ENCODE peak calls at places on chromosomes 3 and 15, in five cellular contexts. O is A549, G is psoas muscle, W is IMR-90, L is fibroblast of mammary gland. R is an unnamed sample.

GRCh38 chr15:33852570-33852969 is 115.7 kb upstream of the CHRM5 start:
- DNase-seq in L (peak), O (peak), W (peak), G (no peak), R (no peak)

GRCh38 chr3:70277304-70277703 is 35.1 kb downstream of the MDFIC2 start:
- DNase-seq in W (no peak), G (no peak), L (no peak), O (peak), R (no peak)

GRCh38 chr15:31469801-31470545 is 143.3 kb downstream of the KLF13 start:
- DNase-seq in W (no peak), L (no peak), G (no peak), O (no peak), R (no peak)

GRCh38 chr3:45775571-45776290 is 20.6 kb downstream of the SLC6A20 start:
- DNase-seq in O (no peak), W (no peak), G (no peak), L (no peak), R (no peak)

GRCh38 chr15:89472785-89473256 is 23.6 kb downstream of the RHCG start:
- DNase-seq in W (peak), G (no peak), O (peak), L (peak), R (no peak)

GRCh38 chr15:50549326-50549725 is 2.9 kb upstream of the USP50 start:
- DNase-seq in O (no peak), W (no peak), L (no peak), G (no peak), R (no peak)

GRCh38 chr3:43773273-43774104 is 82.8 kb downstream of the ABHD5 start:
- DNase-seq in W (peak), G (peak), L (no peak), O (peak), R (no peak)

GRCh38 chr3:1942751-1943150 is 155.9 kb upstream of the CNTN4 start:
- DNase-seq in L (no peak), G (no peak), W (no peak), O (no peak), R (no peak)

GRCh38 chr3:129025691-129026435 is 24.8 kb downstream of the EFCC1 start:
- DNase-seq in O (no peak), G (peak), W (no peak), L (no peak), R (peak)

GRCh38 chr3:67076607-67077006 is 78.5 kb downstream of the KBTBD8 start:
- DNase-seq in W (no peak), O (no peak), L (no peak), G (no peak), R (no peak)

GRCh38 chr3:170321326-170322034 is 36.0 kb upstream of the SKIL start:
- DNase-seq in G (no peak), L (no peak), W (no peak), O (no peak), R (no peak)

GRCh38 chr15:42880121-42880520 is 40.5 kb downstream of the TTBK2 start:
- DNase-seq in O (no peak), W (no peak), L (no peak), G (no peak), R (no peak)

GRCh38 chr3:144097144-144097543 is 125.5 kb downstream of the DIPK2A start:
- DNase-seq in W (no peak), G (no peak), L (no peak), O (no peak), R (no peak)

GRCh38 chr15:78552597-78552996 is 12.4 kb downstream of the PSMA4 start:
- DNase-seq in O (no peak), G (no peak), W (no peak), L (no peak), R (no peak)

GRCh38 chr3:17195856-17196604 is 311.3 kb downstream of the PLCL2 start:
- DNase-seq in G (no peak), L (peak), O (no peak), W (peak), R (no peak)

GRCh38 chr3:100402150-100402706 is 889 bp downstream of the LNP1 start:
- DNase-seq in L (peak), G (no peak), O (peak), W (peak), R (no peak)

GRCh38 chr3:1446531-1446930 is 353.7 kb downstream of the CNTN6 start:
- DNase-seq in G (no peak), W (no peak), O (no peak), L (no peak), R (no peak)

GRCh38 chr15:28935316-28935715 is 49.5 kb downstream of the APBA2 start:
- DNase-seq in G (no peak), L (no peak), W (no peak), O (no peak), R (peak)

GRCh38 chr3:182393830-182394367 is 399.4 kb upstream of the ATP11B start:
- DNase-seq in W (no peak), G (no peak), L (no peak), O (no peak), R (no peak)

GRCh38 chr3:50436063-50436674 is 67.3 kb downstream of the CACNA2D2 start:
- DNase-seq in G (peak), L (peak), O (peak), W (peak), R (no peak)

GRCh38 chr3:52890735-52891134 is 6.6 kb downstream of the STIMATE start:
- DNase-seq in L (peak), G (no peak), W (no peak), O (no peak), R (no peak)

GRCh38 chr3:184234224-184234623 is 4.8 kb downstream of the VWA5B2 start:
- DNase-seq in G (peak), O (peak), L (peak), W (peak), R (no peak)

GRCh38 chr3:139916271-139916670 is 18.7 kb upstream of the CLSTN2 start:
- DNase-seq in O (no peak), G (no peak), L (no peak), W (no peak), R (no peak)

GRCh38 chr3:165855581-165855980 is 18.4 kb upstream of the BCHE start:
- DNase-seq in O (no peak), G (no peak), W (no peak), L (peak), R (no peak)

GRCh38 chr3:20574746-20575145 is 388.7 kb upstream of the SGO1 start:
- DNase-seq in G (no peak), L (peak), O (no peak), W (peak), R (no peak)

GRCh38 chr3:55485208-55485791 is 1.8 kb downstream of the WNT5A start:
- DNase-seq in L (peak), G (peak), O (peak), W (peak), R (no peak)

GRCh38 chr15:43210172-43210745 is 10.6 kb downstream of the EPB42 start:
- DNase-seq in L (no peak), W (no peak), O (no peak), G (no peak), R (no peak)

GRCh38 chr3:49535971-49536874 is 18.1 kb upstream of the BSN start:
- DNase-seq in L (peak), W (peak), O (no peak), G (peak), R (no peak)

GRCh38 chr15:70435872-70436271 is 327.5 kb downstream of the UACA start:
- DNase-seq in G (no peak), L (no peak), O (no peak), W (no peak), R (no peak)

GRCh38 chr3:186930143-186930638 is at the start of gene ST6GAL1:
- DNase-seq in G (peak), O (peak), L (peak), W (peak), R (no peak)

GRCh38 chr15:45549831-45550230 is 27.3 kb upstream of the SLC30A4 start:
- DNase-seq in O (no peak), G (no peak), L (peak), W (peak), R (no peak)

GRCh38 chr15:75758071-75758872 is 45.6 kb upstream of the CSPG4 start:
- DNase-seq in G (peak), L (peak), O (peak), W (peak), R (no peak)

GRCh38 chr3:71247948-71248315 is 335.6 kb downstream of the FOXP1 start:
- DNase-seq in O (no peak), W (no peak), G (no peak), L (no peak), R (no peak)

GRCh38 chr3:152281032-152281713 is 12.4 kb downstream of the MBNL1 start:
- DNase-seq in W (no peak), L (no peak), O (no peak), G (no peak), R (no peak)

GRCh38 chr3:46222435-46223161 is 14.5 kb upstream of the CCR1 start:
- DNase-seq in W (no peak), G (no peak), O (no peak), L (no peak), R (peak)

GRCh38 chr3:129311054-129311902 is 32.6 kb downstream of the HMCES start:
- DNase-seq in L (no peak), G (no peak), O (no peak), W (no peak), R (no peak)

GRCh38 chr15:90419202-90419601 is 31.2 kb downstream of the IQGAP1 start:
- DNase-seq in O (no peak), L (no peak), W (no peak), G (no peak), R (no peak)

DNA sequence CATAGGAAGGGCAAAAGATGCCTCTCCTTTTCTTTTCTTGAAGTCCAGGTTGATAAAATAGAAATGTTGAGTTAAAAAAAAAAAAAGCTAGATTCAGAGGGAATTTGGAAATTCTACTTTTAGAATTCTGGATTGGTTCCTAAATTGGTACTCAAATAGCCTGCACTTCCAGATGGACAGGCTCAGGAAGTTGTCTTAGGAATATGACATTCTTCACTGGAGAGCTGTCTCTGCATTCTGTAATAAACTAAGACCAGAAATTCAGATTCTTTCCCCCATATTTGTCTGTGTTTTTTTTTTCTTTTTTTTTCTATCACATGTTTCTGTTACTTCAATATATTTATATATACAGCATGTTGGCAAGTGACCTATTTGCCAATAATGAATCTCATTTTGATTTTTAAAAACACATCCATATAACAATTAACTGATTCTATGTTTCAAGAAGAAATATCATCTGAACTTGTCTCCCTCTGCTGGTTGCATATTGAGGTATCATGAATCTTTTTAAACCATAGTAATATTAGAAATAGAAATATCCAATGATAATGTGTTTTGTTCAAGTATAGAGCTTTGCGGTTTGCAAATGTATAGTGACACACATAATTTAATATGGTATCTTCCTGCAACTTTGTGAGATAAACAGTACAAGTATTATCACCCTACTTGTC is 8.5 kb upstream of the LSAMP start:
- DNase-seq in G (no peak), W (peak), L (peak), O (no peak), R (no peak)
- TF ChIP-seq CTCF in G (peak), W (peak), L (peak), O (no peak), R (peak)

GRCh38 chr3:22922317-22922716 is 280.8 kb upstream of the UBE2E2 start:
- DNase-seq in O (peak), W (peak), L (peak), G (no peak), R (no peak)
- TF ChIP-seq CTCF in O (peak), W (peak), L (peak), G (peak), R (peak)

GRCh38 chr3:173584093-173584833 is 186.7 kb downstream of the NLGN1 start:
- DNase-seq in L (peak), G (no peak), O (peak), W (peak), R (no peak)
- TF ChIP-seq CTCF in L (peak), G (peak), O (peak), W (peak), R (peak)

DNA sequence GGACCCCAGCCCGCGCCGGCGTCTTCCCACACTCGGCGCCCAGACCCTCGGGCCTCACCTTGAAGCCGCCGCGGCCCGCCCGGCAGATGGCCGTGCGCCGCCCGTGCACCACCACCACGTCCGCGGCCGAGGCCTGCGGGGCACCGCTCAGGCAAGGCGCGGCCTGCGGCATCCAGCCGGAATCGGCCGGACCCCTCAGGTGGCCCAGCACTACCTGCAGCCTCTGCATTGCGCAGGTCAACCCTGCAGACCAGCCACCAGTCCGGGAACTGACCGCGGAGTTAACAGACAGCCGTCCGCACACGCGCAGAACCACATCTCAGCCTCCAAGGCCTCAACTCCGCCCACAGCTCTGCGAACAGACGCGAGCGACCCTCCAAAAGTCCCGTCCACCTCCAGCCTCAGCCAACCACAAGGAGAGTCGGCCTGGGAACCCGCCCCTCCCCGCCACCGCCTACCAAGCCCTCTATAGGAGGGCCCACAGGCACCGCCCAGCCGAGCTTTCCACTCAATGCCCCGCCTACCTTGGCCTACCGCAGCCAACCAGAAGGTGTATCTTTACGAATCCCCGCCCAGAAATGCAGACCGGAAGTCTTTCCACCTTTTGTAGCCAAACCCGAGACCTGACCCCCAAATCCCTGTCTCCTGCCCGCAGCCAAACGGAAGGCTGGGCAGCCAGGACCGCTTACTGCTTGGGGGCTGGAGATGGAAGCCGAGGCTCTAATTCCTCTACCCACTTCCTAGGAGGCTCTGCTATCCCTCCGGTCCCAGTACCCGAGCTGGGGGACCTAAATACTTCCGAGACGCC is at the start of gene ACAA1:
- DNase-seq in W (peak), G (peak), L (peak), O (peak), R (peak)
- TF ChIP-seq CTCF in W (no peak), G (no peak), L (no peak), O (no peak), R (peak)

DNA sequence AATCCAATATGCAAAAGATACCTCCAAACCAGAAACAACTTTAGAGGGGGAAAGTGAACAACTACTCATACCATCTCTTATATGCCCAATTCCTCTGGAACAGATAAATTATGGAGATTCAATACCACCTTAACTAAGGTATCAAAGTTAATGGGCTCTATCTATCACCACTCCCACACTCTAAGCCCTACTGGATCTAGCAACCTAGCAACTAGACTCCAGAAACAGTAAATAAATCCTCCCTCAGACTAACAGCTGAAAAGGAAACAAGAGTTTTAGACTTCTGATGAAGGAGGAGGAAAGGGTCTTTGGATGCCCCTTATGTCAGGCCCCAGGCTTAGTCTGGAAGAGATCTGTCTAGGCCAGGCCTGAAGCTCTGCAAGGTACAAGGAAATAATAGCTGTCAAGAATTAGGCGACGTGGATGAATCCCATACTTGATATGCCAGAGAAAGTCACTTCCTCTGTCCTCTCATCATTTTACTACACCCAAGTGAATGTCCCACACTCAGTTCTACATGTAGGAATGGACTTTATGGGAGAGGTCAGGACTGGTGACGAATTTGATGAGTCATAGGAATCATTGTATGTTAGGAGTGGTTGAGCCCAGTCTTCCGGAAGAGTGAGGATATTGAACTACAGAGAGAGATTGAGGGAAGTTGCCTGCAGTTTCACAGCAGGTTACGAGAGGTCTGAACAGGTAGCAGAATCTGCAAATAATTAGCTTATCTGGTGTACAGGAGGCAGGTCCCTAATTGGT is 113.8 kb downstream of the AKAP13 start:
- DNase-seq in W (peak), L (peak), O (peak), G (no peak), R (no peak)
- TF ChIP-seq CTCF in W (no peak), L (no peak), O (no peak), G (no peak), R (no peak)